ENCODE peak calls at places on chromosomes 5 and 9, in five cellular contexts. R, F, Q, M and I are unnamed samples.
A peak's percentile ranks its signal among the peaks of the same experiment; 100 is the strongest.

GRCh38 chr9:128729766-128730517 is 6.0 kb upstream of the ZDHHC12 start:
- DNase-seq in R (no peak), F (no peak), Q (no peak), M (no peak), I (no peak)

GRCh38 chr5:134247411-134247810 is 21.5 kb upstream of the PPP2CA start:
- DNase-seq in R (no peak), F (no peak), Q (peak; percentile 69), M (no peak), I (no peak)

GRCh38 chr9:23554691-23555090 is 271.3 kb downstream of the ELAVL2 start:
- DNase-seq in R (peak; percentile 67), F (no peak), Q (no peak), M (no peak), I (no peak)

GRCh38 chr9:131258698-131259431 is 17.4 kb downstream of the FAM78A start:
- DNase-seq in R (no peak), F (no peak), Q (no peak), M (no peak), I (no peak)

GRCh38 chr9:95785209-95785608 is 90.3 kb upstream of the ERCC6L2 start:
- DNase-seq in R (no peak), F (no peak), Q (no peak), M (no peak), I (no peak)

GRCh38 chr5:141747646-141748229 is 65.7 kb upstream of the ARAP3 start:
- DNase-seq in R (peak; percentile 89), F (no peak), Q (no peak), M (no peak), I (no peak)

GRCh38 chr9:124756011-124756410 is 15.1 kb downstream of the NR6A1 start:
- DNase-seq in R (no peak), F (no peak), Q (no peak), M (no peak), I (no peak)

GRCh38 chr5:102481044-102481715 is 17.6 kb downstream of the SLCO6A1 start:
- DNase-seq in R (no peak), F (no peak), Q (no peak), M (no peak), I (no peak)

GRCh38 chr9:130243015-130243881 is 22.3 kb upstream of the HMCN2 start:
- DNase-seq in R (peak; percentile 92), F (peak; percentile 84), Q (peak; percentile 65), M (peak; percentile 83), I (no peak)

GRCh38 chr5:160064441-160064840 is 54.8 kb downstream of the PWWP2A start:
- DNase-seq in R (no peak), F (no peak), Q (no peak), M (no peak), I (no peak)

GRCh38 chr5:6419340-6419852 is 29.3 kb upstream of the UBE2QL1 start:
- DNase-seq in R (no peak), F (no peak), Q (no peak), M (no peak), I (no peak)

GRCh38 chr9:27142299-27142930 is 33.4 kb downstream of the TEK start:
- DNase-seq in R (no peak), F (no peak), Q (no peak), M (no peak), I (no peak)

GRCh38 chr9:97109194-97109811 is 70.4 kb upstream of the CTSV start:
- DNase-seq in R (peak; percentile 81), F (peak; percentile 22), Q (peak; percentile 64), M (peak; percentile 9), I (no peak)

GRCh38 chr5:97208714-97209113 is 25.7 kb upstream of the RIOK2 start:
- DNase-seq in R (no peak), F (no peak), Q (no peak), M (no peak), I (no peak)

GRCh38 chr5:9239626-9240025 is 306.2 kb downstream of the SEMA5A start:
- DNase-seq in R (no peak), F (no peak), Q (no peak), M (no peak), I (no peak)

GRCh38 chr9:76413658-76414057 is 19.4 kb upstream of the RFK start:
- DNase-seq in R (no peak), F (no peak), Q (no peak), M (no peak), I (no peak)

GRCh38 chr9:113626735-113627495 is 163.4 kb downstream of the RGS3 start:
- DNase-seq in R (no peak), F (no peak), Q (no peak), M (no peak), I (no peak)

GRCh38 chr5:68673451-68674180 is 420.2 kb upstream of the SLC30A5 start:
- DNase-seq in R (no peak), F (no peak), Q (peak; percentile 12), M (no peak), I (no peak)

GRCh38 chr5:141313711-141314110 is 6.9 kb downstream of the TAF7 start:
- DNase-seq in R (no peak), F (no peak), Q (no peak), M (no peak), I (no peak)

GRCh38 chr5:61450170-61450815 is 118.2 kb downstream of the ZSWIM6 start:
- DNase-seq in R (no peak), F (no peak), Q (no peak), M (peak; percentile 35), I (peak; percentile 65)

GRCh38 chr9:38689678-38690077 is 30.3 kb downstream of the FAM240B start:
- DNase-seq in R (no peak), F (no peak), Q (no peak), M (no peak), I (no peak)

GRCh38 chr5:135695656-135696055 is 116.9 kb upstream of the CXCL14 start:
- DNase-seq in R (no peak), F (no peak), Q (no peak), M (no peak), I (no peak)

GRCh38 chr9:114037961-114038723 is 40.0 kb downstream of the AMBP start:
- DNase-seq in R (no peak), F (no peak), Q (no peak), M (no peak), I (no peak)

GRCh38 chr5:91150189-91150588 is 232.9 kb downstream of the ARRDC3 start:
- DNase-seq in R (no peak), F (no peak), Q (no peak), M (peak; percentile 30), I (no peak)

GRCh38 chr9:34437006-34437925 is 21.1 kb downstream of the FAM219A start:
- DNase-seq in R (peak; percentile 94), F (peak; percentile 62), Q (peak; percentile 68), M (peak; percentile 51), I (no peak)

GRCh38 chr9:98185611-98186171 is 6.7 kb downstream of the CORO2A start:
- DNase-seq in R (no peak), F (no peak), Q (no peak), M (no peak), I (no peak)

GRCh38 chr5:43073597-43074546 is 33.8 kb upstream of the ANXA2R start:
- DNase-seq in R (peak; percentile 87), F (peak; percentile 37), Q (peak; percentile 49), M (peak; percentile 41), I (no peak)

GRCh38 chr9:130185494-130186005 is 13.3 kb downstream of the NCS1 start:
- DNase-seq in R (no peak), F (no peak), Q (no peak), M (no peak), I (no peak)

GRCh38 chr5:68071731-68072130 is 143.8 kb upstream of the PIK3R1 start:
- DNase-seq in R (no peak), F (no peak), Q (no peak), M (no peak), I (no peak)

GRCh38 chr9:33414263-33414662 is 11.9 kb upstream of the AQP7 start:
- DNase-seq in R (no peak), F (no peak), Q (no peak), M (no peak), I (no peak)

GRCh38 chr9:91837982-91838731 is 111.9 kb downstream of the ROR2 start:
- DNase-seq in R (no peak), F (no peak), Q (no peak), M (peak; percentile 18), I (peak; percentile 62)
- H3K4me3 ChIP-seq in R (no peak overlapping the region), F (no peak overlapping the region), Q (no peak overlapping the region), M (no peak overlapping the region), I (peak overlapping the region; percentile 38)

GRCh38 chr5:116062352-116062751 is 22.5 kb upstream of the COMMD10 start:
- DNase-seq in R (no peak), F (no peak), Q (peak; percentile 6), M (no peak), I (no peak)
- H3K4me3 ChIP-seq in R (no peak overlapping the region), F (no peak overlapping the region), Q (no peak overlapping the region), M (no peak overlapping the region), I (no peak overlapping the region)

GRCh38 chr9:36398745-36399144 is 1.3 kb downstream of the RNF38 start:
- DNase-seq in R (no peak), F (no peak), Q (no peak), M (no peak), I (no peak)
- H3K4me3 ChIP-seq in R (peak overlapping the region; percentile 56), F (no peak overlapping the region), Q (peak overlapping the region; percentile 32), M (peak overlapping the region; percentile 75), I (no peak overlapping the region)

GRCh38 chr9:93185261-93186150 is 1.6 kb downstream of the WNK2 start:
- DNase-seq in R (no peak), F (no peak), Q (no peak), M (no peak), I (no peak)
- H3K4me3 ChIP-seq in R (no peak overlapping the region), F (no peak overlapping the region), Q (peak overlapping the region; percentile 70), M (no peak overlapping the region), I (peak overlapping the region; percentile 59)

DNA sequence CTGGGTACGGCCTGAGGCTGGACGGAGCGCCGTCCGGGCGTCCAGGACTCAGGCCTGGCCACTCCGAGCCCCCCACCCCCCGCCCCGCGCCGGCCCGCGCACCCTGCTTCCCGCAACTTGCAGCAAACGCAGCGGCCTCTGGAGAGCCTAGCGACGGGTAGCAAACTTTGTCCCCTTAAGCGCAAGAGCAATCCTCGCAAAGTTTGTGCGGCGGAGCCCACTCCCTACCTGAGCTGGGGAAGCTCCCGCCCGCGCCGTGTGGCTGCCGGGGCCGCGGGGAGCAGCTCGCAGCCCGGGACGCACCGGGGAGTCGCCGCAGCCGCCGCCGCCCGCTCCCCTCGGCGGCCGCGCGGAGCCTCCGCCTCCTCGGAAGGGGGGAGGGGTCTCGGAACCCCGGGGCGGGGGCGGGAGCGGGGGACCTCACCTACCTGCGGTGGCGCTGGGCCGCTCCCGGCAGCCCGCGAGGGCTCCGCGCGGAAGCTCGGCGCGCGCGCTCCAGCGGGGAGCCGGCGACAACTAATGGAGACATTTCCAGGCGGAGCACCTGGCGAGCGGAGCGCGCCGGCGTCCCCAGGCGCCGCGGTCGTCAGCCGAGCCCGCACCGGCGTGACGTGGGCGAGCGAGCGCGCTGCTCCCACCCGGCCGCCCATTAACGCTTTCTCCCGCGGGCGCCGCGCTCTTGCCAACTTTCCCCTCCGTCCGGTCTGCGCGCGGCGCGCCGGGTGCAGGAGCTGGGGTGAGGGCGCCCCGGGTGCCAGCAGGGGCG is 4.1 kb upstream of the IRX4 start:
- DNase-seq in R (no peak), F (no peak), Q (no peak), M (no peak), I (no peak)
- H3K4me3 ChIP-seq in R (no peak overlapping the region), F (no peak overlapping the region), Q (no peak overlapping the region), M (peak overlapping the region; percentile 32), I (no peak overlapping the region)